ENCODE peak calls at places on chromosomes 12 and 14, in seven cellular contexts. One of them, this sample, is unnamed.

GRCh38 chr12:124837958-124838803 is 25.5 kb downstream of the SCARB1 start:
- DNase-seq in T-cell: no peak
- DNase-seq in LoVo: peak
- DNase-seq in RPMI7951: peak
- DNase-seq in AG09309: peak
- DNase-seq in HEK293T: peak
- DNase-seq in GM04503: peak
- DNase-seq in this sample: peak

GRCh38 chr12:50661300-50662120 is 102.4 kb upstream of the ATF1 start:
- DNase-seq in AG09309: no peak
- DNase-seq in LoVo: no peak
- DNase-seq in RPMI7951: peak
- DNase-seq in HEK293T: no peak
- DNase-seq in GM04503: no peak
- DNase-seq in T-cell: no peak
- DNase-seq in this sample: no peak

GRCh38 chr12:93677195-93678064 is at the start of gene CRADD:
- DNase-seq in LoVo: peak
- DNase-seq in GM04503: peak
- DNase-seq in RPMI7951: peak
- DNase-seq in AG09309: peak
- DNase-seq in HEK293T: peak
- DNase-seq in T-cell: peak
- DNase-seq in this sample: peak

GRCh38 chr12:31778687-31779086 is 49.9 kb upstream of the AMN1 start:
- DNase-seq in LoVo: no peak
- DNase-seq in RPMI7951: no peak
- DNase-seq in GM04503: no peak
- DNase-seq in T-cell: no peak
- DNase-seq in HEK293T: no peak
- DNase-seq in AG09309: no peak
- DNase-seq in this sample: no peak

GRCh38 chr14:100076630-100077029 is 11.4 kb downstream of the EVL start:
- DNase-seq in GM04503: peak
- DNase-seq in RPMI7951: peak
- DNase-seq in T-cell: no peak
- DNase-seq in HEK293T: no peak
- DNase-seq in AG09309: peak
- DNase-seq in LoVo: no peak
- DNase-seq in this sample: peak

GRCh38 chr12:43789941-43790340 is 16.2 kb downstream of the TWF1 start:
- DNase-seq in LoVo: no peak
- DNase-seq in AG09309: no peak
- DNase-seq in GM04503: no peak
- DNase-seq in HEK293T: no peak
- DNase-seq in T-cell: no peak
- DNase-seq in RPMI7951: peak
- DNase-seq in this sample: peak

GRCh38 chr12:97075583-97076268 is 168.7 kb downstream of the NEDD1 start:
- DNase-seq in T-cell: no peak
- DNase-seq in RPMI7951: no peak
- DNase-seq in HEK293T: no peak
- DNase-seq in AG09309: no peak
- DNase-seq in LoVo: no peak
- DNase-seq in GM04503: no peak
- DNase-seq in this sample: no peak

GRCh38 chr12:11621797-11622423 is 27.6 kb upstream of the ETV6 start:
- DNase-seq in GM04503: no peak
- DNase-seq in HEK293T: no peak
- DNase-seq in T-cell: peak
- DNase-seq in LoVo: no peak
- DNase-seq in AG09309: no peak
- DNase-seq in RPMI7951: peak
- DNase-seq in this sample: no peak

GRCh38 chr12:1852076-1852475 is 31.7 kb downstream of the LRTM2 start:
- DNase-seq in T-cell: no peak
- DNase-seq in GM04503: no peak
- DNase-seq in AG09309: no peak
- DNase-seq in LoVo: no peak
- DNase-seq in HEK293T: no peak
- DNase-seq in RPMI7951: no peak
- DNase-seq in this sample: no peak

GRCh38 chr12:46027172-46027571 is 36.8 kb upstream of the SCAF11 start:
- DNase-seq in AG09309: no peak
- DNase-seq in T-cell: no peak
- DNase-seq in GM04503: no peak
- DNase-seq in RPMI7951: no peak
- DNase-seq in LoVo: no peak
- DNase-seq in HEK293T: no peak
- DNase-seq in this sample: no peak

GRCh38 chr14:105891631-105892452 is 365.5 kb downstream of the TMEM121 start:
- DNase-seq in T-cell: no peak
- DNase-seq in GM04503: no peak
- DNase-seq in RPMI7951: no peak
- DNase-seq in AG09309: no peak
- DNase-seq in HEK293T: no peak
- DNase-seq in LoVo: no peak
- DNase-seq in this sample: no peak

GRCh38 chr14:99529899-99530298 is 48.7 kb downstream of the CCNK start:
- DNase-seq in RPMI7951: peak
- DNase-seq in T-cell: no peak
- DNase-seq in HEK293T: no peak
- DNase-seq in LoVo: no peak
- DNase-seq in GM04503: no peak
- DNase-seq in AG09309: no peak
- DNase-seq in this sample: no peak

GRCh38 chr12:25186788-25187397 is 8.1 kb downstream of the DNAI7 start:
- DNase-seq in LoVo: no peak
- DNase-seq in AG09309: no peak
- DNase-seq in RPMI7951: peak
- DNase-seq in T-cell: no peak
- DNase-seq in GM04503: no peak
- DNase-seq in HEK293T: no peak
- DNase-seq in this sample: no peak

GRCh38 chr12:111424189-111424792 is 18.6 kb downstream of the SH2B3 start:
- DNase-seq in T-cell: no peak
- DNase-seq in RPMI7951: peak
- DNase-seq in HEK293T: no peak
- DNase-seq in AG09309: no peak
- DNase-seq in GM04503: no peak
- DNase-seq in LoVo: no peak
- DNase-seq in this sample: no peak

GRCh38 chr12:24838531-24838950 is 110.4 kb downstream of the BCAT1 start:
- DNase-seq in AG09309: peak
- DNase-seq in GM04503: peak
- DNase-seq in HEK293T: no peak
- DNase-seq in RPMI7951: peak
- DNase-seq in LoVo: no peak
- DNase-seq in T-cell: no peak
- DNase-seq in this sample: peak

GRCh38 chr12:103880299-103881142 is 39.5 kb upstream of the NT5DC3 start:
- DNase-seq in GM04503: no peak
- DNase-seq in HEK293T: no peak
- DNase-seq in AG09309: no peak
- DNase-seq in RPMI7951: no peak
- DNase-seq in T-cell: no peak
- DNase-seq in LoVo: no peak
- DNase-seq in this sample: no peak

GRCh38 chr12:72270246-72270645 is 1.9 kb upstream of the TRHDE start:
- DNase-seq in HEK293T: no peak
- DNase-seq in AG09309: no peak
- DNase-seq in GM04503: no peak
- DNase-seq in LoVo: no peak
- DNase-seq in T-cell: no peak
- DNase-seq in RPMI7951: no peak
- DNase-seq in this sample: no peak

GRCh38 chr12:111437816-111438454 is 32.2 kb downstream of the SH2B3 start:
- DNase-seq in RPMI7951: peak
- DNase-seq in LoVo: no peak
- DNase-seq in HEK293T: no peak
- DNase-seq in GM04503: peak
- DNase-seq in AG09309: no peak
- DNase-seq in T-cell: no peak
- DNase-seq in this sample: peak

GRCh38 chr14:51356381-51356780 is 116.3 kb downstream of the TMX1 start:
- DNase-seq in T-cell: no peak
- DNase-seq in RPMI7951: no peak
- DNase-seq in AG09309: no peak
- DNase-seq in LoVo: no peak
- DNase-seq in GM04503: no peak
- DNase-seq in HEK293T: no peak
- DNase-seq in this sample: no peak

GRCh38 chr12:6052206-6052939 is 72.1 kb downstream of the VWF start:
- DNase-seq in GM04503: no peak
- DNase-seq in T-cell: no peak
- DNase-seq in RPMI7951: no peak
- DNase-seq in LoVo: no peak
- DNase-seq in AG09309: no peak
- DNase-seq in HEK293T: no peak
- DNase-seq in this sample: no peak

GRCh38 chr12:124463341-124463861 is 104.0 kb downstream of the NCOR2 start:
- DNase-seq in RPMI7951: no peak
- DNase-seq in AG09309: no peak
- DNase-seq in T-cell: no peak
- DNase-seq in LoVo: no peak
- DNase-seq in GM04503: no peak
- DNase-seq in HEK293T: no peak
- DNase-seq in this sample: no peak

GRCh38 chr14:104563191-104563741 is 16.3 kb upstream of the C14orf180 start:
- DNase-seq in HEK293T: no peak
- DNase-seq in AG09309: no peak
- DNase-seq in T-cell: no peak
- DNase-seq in GM04503: no peak
- DNase-seq in RPMI7951: no peak
- DNase-seq in LoVo: no peak
- DNase-seq in this sample: no peak

GRCh38 chr14:101135796-101136742 is 232.5 kb upstream of the RTL1 start:
- DNase-seq in HEK293T: peak
- DNase-seq in RPMI7951: no peak
- DNase-seq in T-cell: no peak
- DNase-seq in AG09309: no peak
- DNase-seq in GM04503: no peak
- DNase-seq in LoVo: no peak
- DNase-seq in this sample: no peak

GRCh38 chr12:896031-896430 is 53.5 kb downstream of the RAD52 start:
- DNase-seq in HEK293T: no peak
- DNase-seq in GM04503: no peak
- DNase-seq in AG09309: no peak
- DNase-seq in T-cell: no peak
- DNase-seq in LoVo: no peak
- DNase-seq in RPMI7951: no peak
- DNase-seq in this sample: no peak

GRCh38 chr14:52906141-52906601 is 44.7 kb downstream of the FERMT2 start:
- DNase-seq in HEK293T: no peak
- DNase-seq in LoVo: peak
- DNase-seq in RPMI7951: peak
- DNase-seq in T-cell: no peak
- DNase-seq in AG09309: no peak
- DNase-seq in GM04503: peak
- DNase-seq in this sample: peak

GRCh38 chr12:119069029-119069731 is 87.8 kb downstream of the SRRM4 start:
- DNase-seq in T-cell: no peak
- DNase-seq in AG09309: no peak
- DNase-seq in LoVo: peak
- DNase-seq in GM04503: no peak
- DNase-seq in HEK293T: no peak
- DNase-seq in RPMI7951: no peak
- DNase-seq in this sample: no peak

GRCh38 chr12:50788562-50788961 is 24.7 kb downstream of the ATF1 start:
- DNase-seq in LoVo: no peak
- DNase-seq in GM04503: no peak
- DNase-seq in RPMI7951: peak
- DNase-seq in AG09309: peak
- DNase-seq in T-cell: no peak
- DNase-seq in HEK293T: no peak
- DNase-seq in this sample: peak

GRCh38 chr12:95319694-95320331 is 102.2 kb downstream of the VEZT start:
- DNase-seq in GM04503: no peak
- DNase-seq in HEK293T: no peak
- DNase-seq in AG09309: no peak
- DNase-seq in T-cell: no peak
- DNase-seq in RPMI7951: no peak
- DNase-seq in LoVo: no peak
- DNase-seq in this sample: no peak

GRCh38 chr14:20627337-20628032 is 14.0 kb downstream of the OR6S1 start:
- DNase-seq in RPMI7951: no peak
- DNase-seq in T-cell: no peak
- DNase-seq in HEK293T: no peak
- DNase-seq in AG09309: no peak
- DNase-seq in LoVo: no peak
- DNase-seq in GM04503: no peak
- DNase-seq in this sample: no peak

GRCh38 chr14:79161576-79161975 is 991.4 kb downstream of the NRXN3 start:
- DNase-seq in LoVo: peak
- DNase-seq in HEK293T: peak
- DNase-seq in GM04503: no peak
- DNase-seq in RPMI7951: no peak
- DNase-seq in AG09309: peak
- DNase-seq in T-cell: no peak
- DNase-seq in this sample: no peak

GRCh38 chr14:41490323-41490722 is 116.4 kb upstream of the LRFN5 start:
- DNase-seq in GM04503: no peak
- DNase-seq in AG09309: no peak
- DNase-seq in T-cell: no peak
- DNase-seq in HEK293T: no peak
- DNase-seq in LoVo: no peak
- DNase-seq in RPMI7951: no peak
- DNase-seq in this sample: no peak

GRCh38 chr12:96094201-96094600 is 58.8 kb upstream of the LTA4H start:
- DNase-seq in RPMI7951: peak
- DNase-seq in AG09309: no peak
- DNase-seq in GM04503: no peak
- DNase-seq in LoVo: peak
- DNase-seq in T-cell: no peak
- DNase-seq in HEK293T: no peak
- DNase-seq in this sample: no peak

GRCh38 chr12:22518067-22518719 is 26.1 kb downstream of the C2CD5 start:
- DNase-seq in GM04503: no peak
- DNase-seq in AG09309: no peak
- DNase-seq in LoVo: no peak
- DNase-seq in HEK293T: no peak
- DNase-seq in RPMI7951: no peak
- DNase-seq in T-cell: no peak
- DNase-seq in this sample: no peak

GRCh38 chr12:118055865-118056773 is 4.9 kb downstream of the WSB2 start:
- DNase-seq in AG09309: no peak
- DNase-seq in GM04503: no peak
- DNase-seq in HEK293T: no peak
- DNase-seq in RPMI7951: no peak
- DNase-seq in LoVo: no peak
- DNase-seq in T-cell: no peak
- DNase-seq in this sample: no peak

GRCh38 chr14:55120466-55121144 is 8.4 kb upstream of the LGALS3 start:
- DNase-seq in HEK293T: no peak
- DNase-seq in LoVo: no peak
- DNase-seq in RPMI7951: no peak
- DNase-seq in T-cell: no peak
- DNase-seq in GM04503: no peak
- DNase-seq in AG09309: no peak
- DNase-seq in this sample: no peak

GRCh38 chr12:22410497-22410896 is 76.0 kb upstream of the ST8SIA1 start:
- DNase-seq in HEK293T: no peak
- DNase-seq in GM04503: no peak
- DNase-seq in AG09309: no peak
- DNase-seq in RPMI7951: no peak
- DNase-seq in LoVo: peak
- DNase-seq in T-cell: no peak
- DNase-seq in this sample: no peak

GRCh38 chr12:11273449-11273848 is 3.9 kb upstream of the PRB3 start:
- DNase-seq in LoVo: no peak
- DNase-seq in HEK293T: no peak
- DNase-seq in AG09309: no peak
- DNase-seq in T-cell: no peak
- DNase-seq in RPMI7951: no peak
- DNase-seq in GM04503: no peak
- DNase-seq in this sample: no peak